ENCODE peak calls at places on chromosomes 7 and 10, in six cellular contexts. V is K562, I is GM12878, S is SK-N-SH, H is HepG2, L is H1. R is an unnamed sample.

GRCh38 chr10:91350651-91351081 is 59.5 kb upstream of the HECTD2 start:
- DNase-seq in V (no peak), I (no peak), S (no peak), H (no peak), L (no peak), R (no peak)

GRCh38 chr7:28922618-28923331 is 35.4 kb downstream of the TRIL start:
- DNase-seq in V (peak), I (no peak), S (peak), H (peak), L (peak), R (peak)

GRCh38 chr7:47954231-47954911 is 6.1 kb upstream of the PKD1L1 start:
- DNase-seq in V (no peak), I (no peak), S (no peak), H (no peak), L (no peak), R (no peak)

GRCh38 chr7:30135551-30136271 is 925 bp downstream of the MTURN start:
- DNase-seq in V (peak), I (no peak), S (peak), H (peak), L (no peak), R (no peak)

GRCh38 chr7:150755473-150756099 is 18.4 kb downstream of the GIMAP5 start:
- DNase-seq in V (no peak), I (peak), S (no peak), H (no peak), L (no peak), R (no peak)

GRCh38 chr7:80420876-80421275 is 91.0 kb downstream of the GNAT3 start:
- DNase-seq in V (no peak), I (no peak), S (no peak), H (no peak), L (no peak), R (no peak)

GRCh38 chr10:35643976-35644799 is 2.1 kb upstream of the FZD8 start:
- DNase-seq in V (no peak), I (no peak), S (no peak), H (no peak), L (no peak), R (no peak)

GRCh38 chr10:85874208-85874607 is 492.4 kb downstream of the GRID1 start:
- DNase-seq in V (no peak), I (no peak), S (no peak), H (no peak), L (no peak), R (no peak)

GRCh38 chr7:90626011-90626410 is 29.9 kb downstream of the CDK14 start:
- DNase-seq in V (no peak), I (no peak), S (no peak), H (no peak), L (no peak), R (no peak)

GRCh38 chr7:96075510-96076349 is 246.2 kb downstream of the SLC25A13 start:
- DNase-seq in V (peak), I (no peak), S (peak), H (peak), L (no peak), R (peak)
- TF ChIP-seq RAD21 in V (peak), I (peak), S (peak), H (peak), L (peak), R (peak)

GRCh38 chr7:18425227-18425626 is 70.3 kb upstream of the HDAC9 start:
- DNase-seq in V (no peak), I (no peak), S (no peak), H (no peak), L (no peak), R (no peak)
- TF ChIP-seq JUND in V (no peak), I (no peak), S (no peak), H (no peak), L (no peak), R (no peak)

GRCh38 chr7:134826105-134826504 is 46.7 kb downstream of the CALD1 start:
- DNase-seq in V (no peak), I (no peak), S (no peak), H (no peak), L (no peak), R (no peak)
- TF ChIP-seq RAD21 in V (no peak), I (no peak), S (no peak), H (no peak), L (no peak), R (no peak)

GRCh38 chr10:29392376-29393021 is 103.6 kb downstream of the LYZL1 start:
- DNase-seq in V (peak), I (no peak), S (peak), H (peak), L (no peak), R (no peak)
- TF ChIP-seq JUND in V (no peak), I (no peak), S (no peak), H (no peak), L (no peak), R (no peak)

R was measured in HCT116.